ENCODE peak calls at places on chromosomes 11 and 22, in seven cellular contexts. B is GM12891, H is uterus, Y is breast epithelium, F is heart left ventricle, Q is HCT116, R is spleen. J is an unnamed sample.

GRCh38 chr11:37107415-37107814 is 509.4 kb upstream of the RAG2 start:
- DNase-seq in B (no peak), H (no peak), Y (no peak), F (no peak), Q (no peak), R (no peak), J (no peak)

GRCh38 chr11:57974132-57974531 is 49.5 kb upstream of the OR9Q1 start:
- DNase-seq in B (no peak), H (no peak), Y (no peak), F (no peak), Q (no peak), R (no peak), J (no peak)

GRCh38 chr11:3086114-3086513 is 28.9 kb upstream of the CARS1 start:
- DNase-seq in B (no peak), H (no peak), Y (no peak), F (no peak), Q (no peak), R (no peak), J (no peak)

GRCh38 chr22:37187552-37187890 is 526 bp downstream of the C1QTNF6 start:
- DNase-seq in B (no peak), H (peak; percentile 38), Y (no peak), F (no peak), Q (no peak), R (no peak), J (no peak)

GRCh38 chr11:65895482-65895981 is 4.7 kb downstream of the FOSL1 start:
- DNase-seq in B (no peak), H (no peak), Y (no peak), F (no peak), Q (no peak), R (no peak), J (no peak)

GRCh38 chr11:66722745-66723651 is 6.0 kb downstream of the SPTBN2 start:
- DNase-seq in B (no peak), H (no peak), Y (no peak), F (no peak), Q (no peak), R (no peak), J (no peak)

GRCh38 chr11:26621147-26621546 is 49.1 kb upstream of the MUC15 start:
- DNase-seq in B (no peak), H (no peak), Y (no peak), F (no peak), Q (no peak), R (no peak), J (no peak)

GRCh38 chr11:115926601-115927000 is 422.4 kb upstream of the CADM1 start:
- DNase-seq in B (no peak), H (no peak), Y (no peak), F (no peak), Q (no peak), R (no peak), J (no peak)

GRCh38 chr11:57219021-57219627 is 17.9 kb downstream of the APLNR start:
- DNase-seq in B (no peak), H (no peak), Y (no peak), F (no peak), Q (no peak), R (no peak), J (no peak)

GRCh38 chr22:17131686-17132085 is 10.5 kb upstream of the TMEM121B start:
- DNase-seq in B (no peak), H (no peak), Y (no peak), F (peak; percentile 51), Q (no peak), R (peak; percentile 51), J (no peak)

GRCh38 chr11:115185507-115185906 is 318.7 kb downstream of the CADM1 start:
- DNase-seq in B (no peak), H (no peak), Y (no peak), F (no peak), Q (no peak), R (no peak), J (no peak)

GRCh38 chr11:43282607-43283440 is 29.0 kb upstream of the API5 start:
- DNase-seq in B (peak; percentile 21), H (peak; percentile 19), Y (no peak), F (peak; percentile 73), Q (peak; percentile 22), R (peak; percentile 76), J (peak; percentile 56)

GRCh38 chr11:71137376-71137775 is 115.0 kb downstream of the SHANK2 start:
- DNase-seq in B (no peak), H (no peak), Y (no peak), F (no peak), Q (no peak), R (peak; percentile 39), J (no peak)

GRCh38 chr11:83392556-83392955 is 106.4 kb upstream of the CCDC90B start:
- DNase-seq in B (no peak), H (no peak), Y (no peak), F (no peak), Q (no peak), R (no peak), J (no peak)

GRCh38 chr22:35257321-35258143 is at the start of gene HMGXB4:
- DNase-seq in B (peak; percentile 84), H (peak; percentile 84), Y (peak; percentile 87), F (peak; percentile 93), Q (peak; percentile 71), R (peak; percentile 98), J (peak; percentile 86)
- TF ChIP-seq POLR2A in B (no peak), H (peak; percentile 36), Y (no peak), F (no peak), Q (peak; percentile 50), R (no peak), J (no peak)

DNA sequence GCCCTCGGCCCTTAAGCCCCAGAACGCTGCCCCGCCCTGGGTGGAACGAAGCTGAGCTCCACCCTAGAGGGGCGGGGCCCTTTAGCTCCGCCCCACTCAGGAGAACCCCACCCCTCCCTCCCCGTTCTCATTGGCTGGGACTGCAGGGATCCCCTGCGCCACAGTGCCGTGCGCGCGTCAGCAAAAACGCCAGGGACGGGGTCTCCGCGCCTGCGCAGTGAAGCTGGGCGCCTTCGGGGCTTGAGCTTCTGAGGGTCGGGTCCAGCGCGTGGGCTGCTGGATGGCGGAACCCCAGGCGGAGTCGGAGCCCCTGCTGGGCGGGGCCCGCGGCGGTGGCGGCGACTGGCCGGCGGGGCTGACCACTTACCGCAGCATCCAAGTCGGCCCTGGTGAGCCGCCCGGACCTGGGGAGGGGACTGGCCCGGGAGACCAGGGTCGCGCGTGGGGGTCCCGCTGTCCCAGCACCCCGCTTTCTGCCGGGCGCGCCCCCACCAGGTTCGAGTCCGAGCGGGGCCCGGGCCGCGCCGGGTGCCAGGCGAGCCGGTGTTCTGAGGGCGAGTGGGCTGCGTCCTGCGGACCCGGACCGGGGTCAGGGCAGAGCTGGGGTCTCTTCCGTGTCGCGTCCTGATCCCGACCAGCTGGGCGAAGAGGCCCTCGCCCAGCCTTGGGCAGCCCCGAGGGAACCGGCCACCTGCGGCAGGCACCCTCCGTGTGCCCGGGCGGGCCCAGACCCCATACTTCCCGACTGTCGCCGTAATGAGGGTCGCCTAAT is at the start of gene TPCN2:
- DNase-seq in B (peak; percentile 98), H (peak; percentile 95), Y (peak; percentile 80), F (peak; percentile 97), Q (peak; percentile 91), R (peak; percentile 97), J (peak; percentile 93)
- TF ChIP-seq POLR2A in B (peak; percentile 55), H (peak; percentile 96), Y (no peak), F (no peak), Q (peak; percentile 80), R (no peak), J (peak; percentile 67)

GRCh38 chr11:128392259-128392658 is 195.1 kb downstream of the ETS1 start:
- DNase-seq in B (no peak), H (no peak), Y (no peak), F (no peak), Q (no peak), R (no peak), J (no peak)
- TF ChIP-seq POLR2A in B (no peak), H (no peak), Y (no peak), F (no peak), Q (no peak), R (no peak), J (no peak)

DNA sequence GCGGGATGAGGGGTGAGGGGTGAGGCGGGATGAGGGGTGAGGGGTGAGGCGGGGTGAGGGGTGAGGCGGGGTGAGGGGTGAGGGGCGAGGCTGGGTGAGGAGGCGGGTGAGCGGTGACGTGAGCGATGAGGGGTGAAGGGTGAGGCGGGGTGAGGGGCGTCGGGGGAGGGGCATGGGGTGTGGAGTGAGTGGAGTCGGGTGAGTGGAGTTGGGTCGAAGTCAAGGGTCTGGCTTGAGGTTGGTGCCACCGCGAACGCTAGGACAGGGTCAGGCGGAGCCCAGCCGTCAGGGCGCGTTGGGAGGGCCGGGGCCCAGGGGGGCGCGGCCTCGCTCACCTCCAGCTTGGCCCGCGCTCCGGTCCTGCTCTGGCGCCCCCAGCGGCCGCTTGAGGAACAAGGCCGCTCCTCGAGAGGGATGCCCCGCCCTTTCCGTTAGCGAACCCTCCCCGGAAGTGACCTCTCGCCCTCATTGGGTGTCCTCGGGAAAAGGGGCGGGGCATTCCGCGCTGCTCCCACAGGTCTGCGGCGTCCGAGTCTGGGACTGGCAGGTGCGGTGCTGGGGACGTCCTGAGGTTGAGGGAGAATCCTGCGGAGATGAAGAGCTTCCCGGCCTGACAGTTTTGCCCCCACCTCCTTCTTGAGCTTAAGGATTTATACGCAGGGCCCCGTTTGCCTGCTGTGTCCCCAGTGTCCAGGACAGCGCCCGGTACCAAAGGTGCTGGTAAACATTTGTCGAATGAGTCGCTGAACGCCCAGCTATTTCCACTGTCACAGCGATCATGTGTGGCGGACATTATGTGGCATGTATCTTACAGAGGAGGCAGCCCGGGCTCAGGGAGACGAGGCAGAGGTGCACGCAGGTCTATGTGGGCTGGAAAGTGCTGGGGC is at the start of gene SYCE3:
- DNase-seq in B (peak; percentile 94), H (peak; percentile 93), Y (peak; percentile 99), F (peak; percentile 99), Q (peak; percentile 89), R (peak; percentile 99), J (peak; percentile 99)
- TF ChIP-seq POLR2A in B (no peak), H (peak; percentile 62), Y (peak; percentile 75), F (peak; percentile 51), Q (no peak), R (no peak), J (peak; percentile 90)

DNA sequence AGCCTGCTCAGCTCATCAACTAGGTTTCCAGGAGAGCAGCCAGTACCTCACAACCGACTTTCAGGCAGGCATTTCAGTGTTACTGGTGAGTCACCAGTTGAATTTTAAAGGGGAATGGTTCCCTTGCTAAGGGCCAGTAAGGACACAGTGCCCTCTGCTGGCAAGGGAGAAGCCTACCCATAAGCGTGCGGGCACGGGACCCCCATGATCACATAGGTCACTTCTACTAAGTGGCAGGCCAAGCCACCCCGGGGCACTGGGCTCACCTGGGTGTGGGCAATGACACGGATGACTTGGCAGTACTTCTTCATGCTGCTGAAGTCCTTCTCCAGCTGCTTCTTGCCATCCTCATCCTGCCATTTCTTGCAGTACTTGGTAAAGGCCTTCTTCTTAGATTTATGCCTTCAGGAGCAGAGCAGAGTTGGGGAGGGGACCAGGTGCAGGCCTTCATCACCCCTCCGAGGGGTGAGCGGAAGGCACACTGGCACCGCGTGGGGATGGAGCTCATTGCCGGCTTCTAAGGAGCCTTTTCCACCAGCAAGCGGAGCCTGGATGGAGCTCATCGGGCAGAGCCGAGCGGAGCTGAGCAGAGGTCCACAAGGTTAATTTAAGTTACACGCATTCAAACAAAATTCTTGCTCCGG is 2.9 kb downstream of the RPL3 start:
- DNase-seq in B (no peak), H (peak; percentile 75), Y (peak; percentile 71), F (peak; percentile 81), Q (peak; percentile 60), R (peak; percentile 87), J (peak; percentile 89)
- TF ChIP-seq POLR2A in B (peak; percentile 14), H (no peak), Y (no peak), F (no peak), Q (no peak), R (no peak), J (peak; percentile 7)

J was measured in body of pancreas.